ENCODE peak calls at places on chromosomes 12 and 14, in four cellular contexts. V, L, W and Z are unnamed samples.

GRCh38 chr12:128801879-128802391 is 21.8 kb downstream of the SLC15A4 start:
- DNase-seq in W (no peak), V (peak), L (no peak), Z (peak)

GRCh38 chr14:73403181-73403752 is 55.1 kb downstream of the NUMB start:
- DNase-seq in V (no peak), W (no peak), L (no peak), Z (no peak)

GRCh38 chr12:100185361-100185894 is 15.2 kb upstream of the ACTR6 start:
- DNase-seq in L (no peak), V (no peak), W (no peak), Z (no peak)

GRCh38 chr12:104263580-104264358 is 39.8 kb upstream of the EID3 start:
- DNase-seq in L (no peak), W (no peak), V (peak), Z (peak)

GRCh38 chr12:89817501-89818226 is 109.0 kb upstream of the ATP2B1 start:
- DNase-seq in V (no peak), W (no peak), L (no peak), Z (peak)

GRCh38 chr14:106491851-106492250 is 965.5 kb downstream of the TMEM121 start:
- DNase-seq in W (peak), L (no peak), V (no peak), Z (peak)

GRCh38 chr12:123713398-123714301 is 1.5 kb downstream of the ATP6V0A2 start:
- DNase-seq in L (no peak), W (peak), V (peak), Z (peak)

GRCh38 chr12:65875635-65876034 is 51.4 kb downstream of the HMGA2 start:
- DNase-seq in V (no peak), W (no peak), L (no peak), Z (no peak)

GRCh38 chr14:34005901-34006300 is 55.0 kb upstream of the EGLN3 start:
- DNase-seq in L (no peak), W (no peak), V (no peak), Z (no peak)

GRCh38 chr12:122593910-122594309 is 66.9 kb downstream of the KNTC1 start:
- DNase-seq in V (no peak), L (no peak), W (no peak), Z (no peak)

GRCh38 chr14:50340945-50341344 is 28.8 kb downstream of the DMAC2L start:
- DNase-seq in V (no peak), L (no peak), W (no peak), Z (no peak)

GRCh38 chr12:107895966-107896365 is 121.5 kb downstream of the ASCL4 start:
- DNase-seq in V (no peak), L (no peak), W (no peak), Z (no peak)

GRCh38 chr14:65336191-65336591 is 76.3 kb upstream of the FUT8 start:
- DNase-seq in W (no peak), V (peak), L (peak), Z (no peak)

GRCh38 chr14:101833045-101833444 is 71.5 kb downstream of the PPP2R5C start:
- DNase-seq in W (no peak), V (no peak), L (no peak), Z (no peak)

GRCh38 chr14:34911209-34912150 is 36.3 kb upstream of the BAZ1A start:
- DNase-seq in W (no peak), V (peak), L (peak), Z (peak)

GRCh38 chr12:77325505-77325904 is 260.1 kb upstream of the E2F7 start:
- DNase-seq in V (no peak), L (no peak), W (no peak), Z (no peak)

GRCh38 chr12:2288875-2289274 is 236.1 kb downstream of the CACNA1C start:
- DNase-seq in V (no peak), L (no peak), W (no peak), Z (no peak)

GRCh38 chr12:56614627-56615026 is 15.5 kb downstream of the BAZ2A start:
- DNase-seq in L (no peak), W (no peak), V (no peak), Z (no peak)

GRCh38 chr12:108271951-108272729 is 67.0 kb downstream of the CMKLR1 start:
- DNase-seq in V (no peak), L (no peak), W (no peak), Z (peak)

GRCh38 chr14:102140027-102140749 is 491 bp downstream of the WDR20 start:
- DNase-seq in L (peak), V (no peak), W (peak), Z (peak)

GRCh38 chr14:48096869-48097268 is 421.5 kb upstream of the MDGA2 start:
- DNase-seq in L (no peak), W (no peak), V (no peak), Z (no peak)

GRCh38 chr12:102021540-102022246 is 40.1 kb downstream of the WASHC3 start:
- DNase-seq in L (no peak), W (no peak), V (no peak), Z (no peak)

GRCh38 chr14:97393244-97393643 is 596.1 kb downstream of the VRK1 start:
- DNase-seq in L (no peak), V (no peak), W (no peak), Z (no peak)

GRCh38 chr14:96357216-96357615 is 5.9 kb downstream of the ATG2B start:
- DNase-seq in W (no peak), V (no peak), L (no peak), Z (no peak)

GRCh38 chr14:58533417-58533816 is 104.3 kb upstream of the DACT1 start:
- DNase-seq in V (peak), L (peak), W (no peak), Z (no peak)

GRCh38 chr14:56131004-56131864 is 13.0 kb downstream of the PELI2 start:
- DNase-seq in V (no peak), L (no peak), W (no peak), Z (no peak)

GRCh38 chr14:22315336-22315735 is 273.7 kb downstream of the DAD1 start:
- DNase-seq in V (no peak), L (no peak), W (no peak), Z (no peak)

GRCh38 chr14:88872976-88873375 is 48.5 kb downstream of the TTC8 start:
- DNase-seq in W (no peak), L (no peak), V (no peak), Z (no peak)

GRCh38 chr14:105011312-105011990 is 9.4 kb downstream of the CDCA4 start:
- DNase-seq in L (no peak), V (no peak), W (no peak), Z (no peak)

GRCh38 chr12:11795910-11796459 is 146.5 kb downstream of the ETV6 start:
- DNase-seq in L (peak), W (no peak), V (peak), Z (peak)

GRCh38 chr12:115030017-115030416 is 346.0 kb upstream of the TBX3 start:
- DNase-seq in V (no peak), W (no peak), L (no peak), Z (no peak)

GRCh38 chr12:68331500-68331868 is 678 bp downstream of the MDM1 start:
- DNase-seq in W (no peak), V (no peak), L (no peak), Z (no peak)

GRCh38 chr14:26281280-26281998 is 316.4 kb downstream of the NOVA1 start:
- DNase-seq in L (peak), W (no peak), V (peak), Z (peak)

DNA sequence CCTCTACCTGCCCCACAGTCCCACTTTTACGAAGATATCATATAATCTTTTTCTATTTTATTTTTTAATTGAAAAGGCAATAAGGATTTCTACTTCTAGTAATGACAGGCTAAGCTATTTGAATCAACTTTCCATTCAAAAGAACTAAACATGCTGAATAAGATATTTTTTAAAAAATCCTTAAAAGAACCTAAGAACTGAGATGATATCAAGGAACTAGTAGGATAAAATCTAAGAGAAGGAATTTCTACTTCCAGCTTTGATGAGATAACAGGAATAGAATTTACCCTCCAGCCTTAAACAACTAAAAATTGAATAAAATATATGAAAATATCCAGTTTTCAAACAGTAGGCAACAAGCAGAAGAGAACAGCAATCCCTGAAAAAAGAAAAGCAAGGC is 69.0 kb downstream of the TMEM116 start:
- DNase-seq in W (no peak), L (no peak), V (no peak), Z (no peak)
- TF ChIP-seq CTCF in W (no peak), L (no peak), V (no peak), Z (no peak)

GRCh38 chr12:57666897-57667296 is 27.0 kb upstream of the OS9 start:
- DNase-seq in W (no peak), V (no peak), L (no peak), Z (no peak)

GRCh38 chr12:57674691-57675090 is 19.2 kb upstream of the OS9 start:
- DNase-seq in L (no peak), W (no peak), V (no peak), Z (no peak)

DNA sequence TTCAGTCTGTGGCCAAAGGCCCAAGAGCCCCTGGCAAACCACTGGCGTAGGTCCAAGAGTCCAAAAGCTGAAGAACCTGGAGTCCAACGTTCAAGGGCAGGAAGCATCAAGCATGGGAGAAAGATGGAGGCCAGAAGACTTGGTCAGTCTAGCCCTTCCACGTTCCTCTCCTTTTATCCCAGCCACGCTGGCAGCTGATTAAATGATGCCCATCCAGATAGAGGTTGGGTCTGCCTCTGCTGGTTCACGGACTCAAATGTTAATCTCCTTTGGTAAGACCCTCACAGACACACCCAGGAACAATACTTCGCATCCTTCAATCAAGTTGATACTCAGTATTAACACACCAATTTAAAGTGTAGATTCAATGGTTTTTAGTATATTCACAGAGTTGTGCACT is 21.1 kb upstream of the OS9 start:
- DNase-seq in L (no peak), W (no peak), V (no peak), Z (no peak)
- TF ChIP-seq CTCF in L (no peak), W (no peak), V (no peak), Z (no peak)

GRCh38 chr12:118035194-118036041 is 18.9 kb downstream of the RFC5 start:
- DNase-seq in V (peak), W (peak), L (peak), Z (no peak)
- TF ChIP-seq CTCF in V (peak), W (peak), L (peak), Z (no peak)

GRCh38 chr14:32246751-32247150 is 43.7 kb upstream of the RNU6-8 start:
- DNase-seq in W (no peak), V (no peak), L (no peak), Z (no peak)

GRCh38 chr14:32249780-32250179 is 46.7 kb upstream of the RNU6-8 start:
- DNase-seq in W (no peak), L (no peak), V (no peak), Z (no peak)

DNA sequence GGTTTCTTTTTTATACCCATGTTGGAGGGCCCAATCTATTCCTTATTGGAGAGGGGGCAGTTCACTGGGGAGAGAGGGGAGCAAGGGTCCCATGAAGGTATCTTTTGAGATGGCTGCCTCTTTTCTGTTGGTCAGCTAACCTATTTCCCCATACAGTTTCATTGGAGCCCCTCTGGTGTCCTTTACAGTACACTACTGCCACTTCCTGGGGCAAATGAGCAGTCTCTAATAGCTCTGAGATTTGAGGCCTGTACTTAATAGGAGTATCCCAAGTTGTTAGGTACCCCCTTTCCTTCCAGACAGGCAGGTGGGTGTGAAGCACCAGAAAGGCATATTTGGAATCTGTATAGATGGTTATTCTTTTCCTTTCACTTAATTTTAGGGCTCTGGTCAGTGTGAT is 41.3 kb upstream of the RNU6-8 start:
- DNase-seq in W (no peak), V (no peak), L (no peak), Z (peak)
- TF ChIP-seq CTCF in W (no peak), V (peak), L (peak), Z (no peak)

GRCh38 chr14:62162998-62163589 is 400.9 kb downstream of the SNAPC1 start:
- DNase-seq in W (no peak), V (peak), L (peak), Z (peak)
- TF ChIP-seq CTCF in W (peak), V (peak), L (peak), Z (peak)